ENCODE peak calls at places on chromosomes 7 and 10, in ten cellular contexts. P, O, L, S, K, E, M, Z, I and T are unnamed samples.

GRCh38 chr7:159026271-159027047 is 118.2 kb downstream of the VIPR2 start:
- DNase-seq in I (peak), S (peak), O (peak), P (no peak), M (no peak), L (peak), E (peak), Z (peak), K (no peak), T (no peak)

GRCh38 chr7:74173866-74174605 is at the start of gene EIF4H:
- DNase-seq in S (peak), L (peak), K (peak), P (peak), E (peak), Z (peak), M (peak), O (peak), I (peak), T (peak)

GRCh38 chr7:93574646-93575554 is at the start of gene CALCR:
- DNase-seq in K (no peak), E (peak), I (no peak), S (no peak), L (peak), Z (no peak), M (no peak), P (no peak), O (no peak), T (no peak)

GRCh38 chr7:2735744-2736143 is 47.7 kb downstream of the AMZ1 start:
- DNase-seq in E (no peak), K (no peak), I (no peak), P (no peak), S (peak), L (no peak), O (no peak), M (no peak), Z (no peak), T (no peak)

GRCh38 chr10:227014-227413 is 91.8 kb downstream of the ZMYND11 start:
- DNase-seq in Z (no peak), S (no peak), L (peak), O (no peak), E (no peak), I (no peak), K (no peak), M (no peak), P (no peak), T (no peak)

GRCh38 chr10:116769791-116770190 is 27.4 kb upstream of the HSPA12A start:
- DNase-seq in S (no peak), O (no peak), I (no peak), E (no peak), M (no peak), L (peak), Z (peak), P (no peak), K (no peak), T (no peak)

GRCh38 chr10:127048630-127049029 is 143.4 kb downstream of the DOCK1 start:
- DNase-seq in I (no peak), E (no peak), M (no peak), S (no peak), L (no peak), Z (no peak), O (no peak), P (no peak), K (no peak), T (no peak)

GRCh38 chr7:291302-292092 is 1.5 kb downstream of the FOXL3 start:
- DNase-seq in I (no peak), M (no peak), L (no peak), S (no peak), Z (no peak), P (no peak), K (no peak), E (no peak), O (no peak), T (peak)

GRCh38 chr10:73922007-73922863 is 11.3 kb downstream of the PLAU start:
- DNase-seq in O (no peak), Z (no peak), M (peak), S (no peak), I (peak), K (no peak), L (no peak), E (no peak), P (no peak), T (no peak)

GRCh38 chr7:138889982-138890381 is 91.2 kb downstream of the KIAA1549 start:
- DNase-seq in I (no peak), Z (no peak), O (no peak), E (no peak), M (no peak), K (no peak), S (no peak), P (no peak), L (no peak), T (no peak)

GRCh38 chr10:72048450-72049124 is 39.8 kb downstream of the SPOCK2 start:
- DNase-seq in M (peak), Z (peak), L (peak), S (peak), O (peak), K (peak), P (peak), I (peak), E (peak), T (peak)

GRCh38 chr10:72050873-72051272 is 37.5 kb downstream of the SPOCK2 start:
- DNase-seq in Z (no peak), S (no peak), K (no peak), E (no peak), O (no peak), I (no peak), M (no peak), P (no peak), L (no peak), T (no peak)

GRCh38 chr10:72049472-72049871 is 38.9 kb downstream of the SPOCK2 start:
- DNase-seq in S (no peak), K (no peak), M (no peak), E (no peak), O (no peak), L (no peak), P (no peak), I (no peak), Z (no peak), T (no peak)

GRCh38 chr10:72053690-72054089 is 34.7 kb downstream of the SPOCK2 start:
- DNase-seq in L (no peak), M (no peak), I (no peak), P (no peak), S (no peak), E (no peak), Z (no peak), K (no peak), O (no peak), T (no peak)

GRCh38 chr10:72049969-72050781 is 38.2 kb downstream of the SPOCK2 start:
- DNase-seq in I (no peak), M (peak), Z (no peak), S (no peak), O (no peak), P (no peak), E (peak), L (peak), K (no peak), T (no peak)
- TF ChIP-seq CTCF in I (no peak), M (no peak), Z (no peak), S (no peak), O (no peak), P (peak), E (no peak), L (no peak), K (no peak), T (no peak)

DNA sequence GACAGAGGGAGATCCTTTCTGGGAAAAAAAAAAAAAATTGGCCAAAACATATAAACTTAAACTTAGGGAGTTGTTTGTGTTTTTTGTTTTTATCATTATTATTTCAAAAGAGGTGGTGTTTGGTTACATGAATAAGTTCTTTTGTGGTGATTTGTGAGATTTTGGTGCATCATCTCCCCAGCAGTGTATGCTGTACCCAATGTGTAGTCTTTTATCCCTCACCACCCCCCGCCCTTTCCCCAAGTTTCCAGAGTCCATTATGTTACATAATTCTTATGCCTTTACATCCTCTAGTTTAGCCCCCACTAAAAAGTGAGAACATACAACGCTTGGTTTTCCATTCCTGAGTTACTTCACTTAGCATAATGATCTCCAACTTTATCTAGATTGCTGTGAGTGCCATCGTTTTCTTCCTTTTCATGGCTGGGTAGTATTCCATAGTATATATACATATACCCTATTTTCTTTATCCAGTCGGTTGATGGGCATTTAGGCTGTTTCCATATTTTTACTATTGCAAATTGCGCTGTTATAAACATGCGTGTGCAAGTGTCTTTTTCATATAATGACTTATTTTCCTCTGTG is 148.1 kb upstream of the ZNF92 start:
- DNase-seq in K (no peak), M (no peak), I (no peak), E (no peak), S (no peak), Z (no peak), L (no peak), O (no peak), P (no peak), T (no peak)
- H3K4me3 ChIP-seq in K (no peak), M (no peak), I (no peak), E (no peak), S (no peak), Z (no peak), L (no peak), O (no peak), P (no peak), T (no peak)

GRCh38 chr10:88582806-88583583 is at the start of gene RNLS:
- DNase-seq in O (peak), M (peak), K (peak), E (peak), L (peak), S (peak), I (no peak), Z (peak), P (peak), T (no peak)
- TF ChIP-seq CTCF in O (peak), M (peak), K (peak), E (peak), L (peak), S (peak), I (peak), Z (peak), P (peak), T (peak)

DNA sequence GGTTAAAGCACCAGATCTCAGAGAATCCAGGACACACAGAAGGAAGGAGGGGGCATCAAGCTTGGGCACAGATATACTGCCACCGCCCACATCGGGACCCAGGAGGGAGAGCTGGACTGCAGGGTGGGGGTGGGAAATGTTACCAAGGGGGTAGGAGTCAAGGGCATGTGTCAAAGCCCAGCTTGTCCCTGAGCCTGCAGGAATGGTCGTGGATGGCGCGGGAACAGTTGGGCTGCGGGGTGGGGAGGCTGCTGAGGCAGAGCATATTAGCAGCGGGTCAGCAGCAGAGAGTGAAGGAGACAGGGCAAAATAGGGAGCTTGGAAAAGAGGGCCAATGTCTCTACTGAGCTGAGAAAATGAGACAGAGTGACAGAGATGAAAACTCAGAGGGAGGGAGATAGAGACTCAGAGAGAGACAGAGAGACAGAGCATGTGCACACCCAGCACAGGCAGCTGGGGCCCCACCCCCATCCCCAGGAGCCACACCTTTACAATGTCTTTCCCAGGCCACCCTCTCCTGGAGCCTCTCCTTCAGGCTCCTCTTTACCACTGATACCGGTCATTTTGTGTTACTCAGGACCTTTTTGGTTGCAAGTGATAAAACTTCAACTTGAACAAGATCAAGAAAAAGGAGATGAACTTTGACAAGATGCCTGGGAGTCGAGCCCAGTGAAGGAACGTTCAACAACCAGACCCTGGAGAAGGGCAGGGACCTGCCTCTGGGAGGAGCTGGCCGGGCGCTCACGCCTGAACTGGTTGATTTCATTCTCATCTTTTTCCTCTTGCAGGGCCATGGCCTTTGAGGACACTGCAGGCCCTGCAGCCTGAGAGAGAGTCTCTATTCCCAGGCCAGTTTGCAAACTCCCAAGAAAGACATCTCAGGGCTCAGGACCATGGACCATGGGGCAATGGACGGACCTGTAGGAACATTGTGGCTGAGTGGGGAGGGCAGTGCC is 50.0 kb downstream of the AOC1 start:
- DNase-seq in L (no peak), I (no peak), M (no peak), P (peak), O (peak), S (no peak), K (no peak), E (no peak), Z (no peak), T (no peak)
- H3K4me3 ChIP-seq in L (no peak), I (no peak), M (no peak), P (no peak), O (no peak), S (no peak), K (no peak), E (no peak), Z (no peak), T (no peak)

GRCh38 chr7:103887853-103888602 is 101.4 kb downstream of the RELN start:
- DNase-seq in Z (no peak), S (no peak), L (no peak), M (no peak), K (no peak), I (no peak), P (no peak), E (peak), O (no peak), T (no peak)
- TF ChIP-seq CTCF in Z (peak), S (no peak), L (peak), M (no peak), K (no peak), I (no peak), P (no peak), E (peak), O (no peak), T (no peak)

DNA sequence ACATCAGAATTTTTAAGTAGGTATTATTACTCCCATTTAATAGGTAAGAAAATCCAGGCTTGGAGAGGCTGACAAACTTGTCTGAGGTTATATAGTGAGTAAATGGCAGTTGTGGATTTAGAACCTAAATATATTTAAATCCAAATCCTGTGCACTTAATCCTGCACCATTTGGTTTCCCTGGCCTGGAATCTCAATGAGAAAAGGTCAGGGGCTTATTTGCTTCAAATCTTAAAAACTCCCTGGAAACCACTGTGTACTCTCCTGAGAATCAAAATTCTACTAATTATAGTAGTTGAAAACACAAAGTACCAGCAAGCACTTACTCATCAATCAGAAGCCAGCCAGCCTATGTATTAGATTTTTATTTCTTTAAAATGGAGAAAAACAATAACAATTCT is 97.7 kb downstream of the DNMBP start:
- DNase-seq in K (no peak), I (no peak), S (no peak), P (no peak), M (no peak), L (no peak), O (no peak), E (no peak), Z (no peak), T (no peak)
- H3K4me3 ChIP-seq in K (no peak), I (no peak), S (no peak), P (no peak), M (no peak), L (no peak), O (no peak), E (peak), Z (no peak), T (no peak)

DNA sequence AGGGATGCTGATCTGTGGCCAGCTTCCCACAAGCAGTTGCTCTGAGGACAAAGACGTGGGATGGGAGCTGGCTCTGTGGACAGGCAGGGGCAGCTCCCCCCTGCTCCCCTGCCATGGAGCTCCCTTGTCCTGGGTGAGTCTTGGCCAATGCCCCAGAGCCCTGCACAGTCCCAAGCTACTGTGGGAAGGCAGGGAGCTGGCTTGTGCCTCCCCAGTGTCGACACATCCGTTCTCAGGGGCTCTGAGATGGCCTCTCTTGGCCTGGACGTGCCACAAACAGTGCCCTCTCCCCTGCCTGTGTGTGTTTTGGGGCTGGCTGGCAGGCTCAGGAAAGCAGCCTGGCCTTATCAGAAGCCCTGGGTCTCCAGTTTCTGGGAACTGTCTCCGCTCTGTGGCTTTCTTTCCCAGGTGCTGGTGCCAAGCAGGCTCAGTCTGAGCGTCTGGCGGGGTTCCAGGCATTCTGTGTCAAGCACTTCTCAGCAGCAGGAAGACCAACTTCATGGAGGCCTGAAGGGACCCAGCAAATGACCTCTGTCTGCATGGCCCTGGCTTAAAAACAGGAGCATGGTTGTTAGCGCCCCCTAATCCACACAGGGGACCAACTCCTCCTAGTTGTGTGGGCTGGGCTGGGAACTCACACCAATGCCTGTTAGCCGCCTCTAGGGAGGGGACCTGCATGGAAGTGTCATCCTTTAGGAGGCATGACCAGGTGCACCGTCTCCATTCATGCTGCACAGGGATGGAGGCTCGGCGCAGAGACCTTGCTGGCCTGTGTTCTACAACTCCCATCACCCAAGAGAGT is 375.2 kb downstream of the RPS24 start:
- DNase-seq in S (peak), Z (no peak), M (no peak), E (peak), K (peak), I (no peak), O (no peak), P (no peak), L (no peak), T (no peak)
- TF ChIP-seq CTCF in S (no peak), Z (no peak), M (no peak), E (peak), K (no peak), I (no peak), O (no peak), P (no peak), L (no peak), T (no peak)

DNA sequence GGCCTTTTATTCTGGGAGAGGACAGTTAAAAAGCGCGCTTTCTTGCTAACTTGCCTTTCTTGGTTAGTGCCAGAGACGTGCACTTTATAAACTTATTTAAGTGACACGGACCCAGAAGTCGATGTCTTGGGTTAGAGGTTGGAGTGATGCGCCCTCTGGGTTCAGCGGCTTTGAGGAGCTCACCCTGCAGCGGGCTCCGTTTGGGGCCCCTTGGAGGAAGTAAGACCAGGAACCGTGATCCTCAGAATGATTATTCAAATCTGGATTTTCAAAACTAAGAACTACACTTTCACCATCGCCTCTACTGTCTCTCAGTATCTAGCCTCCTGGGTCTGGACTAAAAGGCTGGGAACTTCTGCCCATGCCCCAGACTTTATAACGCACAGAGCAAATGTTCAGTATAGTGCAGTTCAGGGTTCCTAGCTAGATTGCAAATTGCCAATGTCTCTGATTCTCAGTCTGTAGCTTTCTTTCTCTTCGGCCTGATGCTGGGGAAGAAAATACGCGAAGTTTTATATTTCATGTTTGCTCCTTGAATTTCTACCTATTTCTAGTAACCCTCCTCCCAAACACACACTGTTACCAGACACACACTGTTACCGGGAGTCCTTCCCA is 18.6 kb upstream of the SMO start:
- DNase-seq in L (no peak), I (no peak), S (no peak), M (peak), K (no peak), P (no peak), O (no peak), Z (no peak), E (peak), T (no peak)
- H3K4me3 ChIP-seq in L (peak), I (no peak), S (peak), M (peak), K (peak), P (peak), O (peak), Z (peak), E (peak), T (no peak)